ENCODE peak calls at places on chromosomes 3 and 15, in five cellular contexts. O, Q, R, D and T are unnamed samples.

GRCh38 chr3:123870033-123870432 is 14.1 kb downstream of the MYLK start:
- DNase-seq in O (no peak), Q (peak), R (no peak), D (no peak), T (no peak)

GRCh38 chr3:60555704-60556340 is 695.4 kb downstream of the FHIT start:
- DNase-seq in O (no peak), Q (peak), R (no peak), D (no peak), T (no peak)

GRCh38 chr3:22585504-22585903 is 617.6 kb upstream of the UBE2E2 start:
- DNase-seq in O (peak), Q (peak), R (no peak), D (no peak), T (peak)

GRCh38 chr3:77055841-77056341 is 16.0 kb downstream of the ROBO2 start:
- DNase-seq in O (no peak), Q (peak), R (no peak), D (no peak), T (no peak)

GRCh38 chr3:133881492-133881891 is 14.2 kb downstream of the RAB6B start:
- DNase-seq in O (no peak), Q (no peak), R (no peak), D (no peak), T (no peak)

GRCh38 chr3:104885214-104885814 is 481.4 kb upstream of the ALCAM start:
- DNase-seq in O (no peak), Q (no peak), R (no peak), D (no peak), T (no peak)

GRCh38 chr3:190017575-190018288 is 103.0 kb downstream of the P3H2 start:
- DNase-seq in O (peak), Q (peak), R (peak), D (no peak), T (peak)

GRCh38 chr3:51024765-51025681 is 350.3 kb downstream of the DOCK3 start:
- DNase-seq in O (no peak), Q (no peak), R (peak), D (no peak), T (no peak)

GRCh38 chr3:170222647-170223541 is 670 bp downstream of the PRKCI start:
- DNase-seq in O (peak), Q (peak), R (peak), D (peak), T (peak)

GRCh38 chr3:14412831-14413380 is 10.5 kb downstream of the SLC6A6 start:
- DNase-seq in O (no peak), Q (no peak), R (no peak), D (no peak), T (peak)

GRCh38 chr15:32091505-32092380 is 61.4 kb downstream of the CHRNA7 start:
- DNase-seq in O (no peak), Q (no peak), R (no peak), D (no peak), T (no peak)

GRCh38 chr3:50202353-50203112 is 2.5 kb upstream of the SLC38A3 start:
- DNase-seq in O (no peak), Q (no peak), R (no peak), D (no peak), T (no peak)

GRCh38 chr3:4531478-4532025 is 38.4 kb downstream of the ITPR1 start:
- DNase-seq in O (peak), Q (no peak), R (no peak), D (no peak), T (peak)

GRCh38 chr3:81749285-81749684 is 12.2 kb downstream of the GBE1 start:
- DNase-seq in O (peak), Q (no peak), R (no peak), D (no peak), T (peak)

GRCh38 chr3:37891227-37891626 is 29.5 kb downstream of the CTDSPL start:
- DNase-seq in O (no peak), Q (no peak), R (no peak), D (no peak), T (no peak)

GRCh38 chr15:101206173-101206572 is 45.7 kb downstream of the CHSY1 start:
- DNase-seq in O (peak), Q (no peak), R (no peak), D (no peak), T (peak)

GRCh38 chr15:40418126-40418525 is 12.5 kb downstream of the IVD start:
- DNase-seq in O (no peak), Q (no peak), R (no peak), D (no peak), T (no peak)

GRCh38 chr15:81097893-81098280 is 36.2 kb upstream of the CFAP161 start:
- DNase-seq in O (peak), Q (no peak), R (no peak), D (no peak), T (peak)

GRCh38 chr3:99246010-99246654 is 344.6 kb upstream of the DCBLD2 start:
- DNase-seq in O (peak), Q (peak), R (no peak), D (no peak), T (peak)

GRCh38 chr3:194974468-194975135 is 288.9 kb downstream of the FAM43A start:
- DNase-seq in O (no peak), Q (no peak), R (no peak), D (no peak), T (no peak)

GRCh38 chr3:49131576-49131975 is 1.3 kb downstream of the LAMB2 start:
- DNase-seq in O (no peak), Q (no peak), R (no peak), D (no peak), T (no peak)

GRCh38 chr3:49132437-49133225 is at the start of gene LAMB2:
- DNase-seq in O (peak), Q (no peak), R (peak), D (peak), T (peak)

GRCh38 chr3:49134471-49135265 is 1.8 kb upstream of the LAMB2 start:
- DNase-seq in O (no peak), Q (no peak), R (no peak), D (no peak), T (no peak)

GRCh38 chr3:49132073-49132436 is 795 bp downstream of the LAMB2 start:
- DNase-seq in O (no peak), Q (no peak), R (no peak), D (no peak), T (no peak)

GRCh38 chr3:49133226-49133951 is 539 bp upstream of the LAMB2 start:
- DNase-seq in O (peak), Q (peak), R (peak), D (peak), T (peak)
- TF ChIP-seq CTCF in O (no peak), Q (no peak), R (no peak), D (no peak), T (no peak)

DNA sequence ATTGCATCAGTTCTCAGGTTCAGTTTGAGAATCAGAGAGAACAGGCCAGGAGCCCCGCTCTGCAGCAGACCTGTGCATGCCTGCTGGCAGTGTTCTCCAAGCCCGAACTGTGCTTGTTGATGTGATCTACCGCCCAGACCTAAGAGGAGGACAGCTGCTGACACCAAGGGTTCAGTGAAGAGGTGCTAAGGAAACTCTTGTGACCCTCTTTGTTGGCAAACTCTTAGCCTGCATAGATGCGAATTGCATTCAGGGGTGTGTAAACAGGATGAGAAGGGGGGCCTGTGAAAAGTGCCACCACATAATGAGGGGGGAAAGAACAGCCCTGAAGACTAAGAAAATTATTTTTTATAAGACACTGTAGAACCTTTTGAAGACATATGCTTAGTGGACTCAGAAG is 89.9 kb downstream of the PDE8A start:
- DNase-seq in O (no peak), Q (no peak), R (no peak), D (no peak), T (no peak)
- TF ChIP-seq CTCF in O (no peak), Q (no peak), R (no peak), D (no peak), T (no peak)

DNA sequence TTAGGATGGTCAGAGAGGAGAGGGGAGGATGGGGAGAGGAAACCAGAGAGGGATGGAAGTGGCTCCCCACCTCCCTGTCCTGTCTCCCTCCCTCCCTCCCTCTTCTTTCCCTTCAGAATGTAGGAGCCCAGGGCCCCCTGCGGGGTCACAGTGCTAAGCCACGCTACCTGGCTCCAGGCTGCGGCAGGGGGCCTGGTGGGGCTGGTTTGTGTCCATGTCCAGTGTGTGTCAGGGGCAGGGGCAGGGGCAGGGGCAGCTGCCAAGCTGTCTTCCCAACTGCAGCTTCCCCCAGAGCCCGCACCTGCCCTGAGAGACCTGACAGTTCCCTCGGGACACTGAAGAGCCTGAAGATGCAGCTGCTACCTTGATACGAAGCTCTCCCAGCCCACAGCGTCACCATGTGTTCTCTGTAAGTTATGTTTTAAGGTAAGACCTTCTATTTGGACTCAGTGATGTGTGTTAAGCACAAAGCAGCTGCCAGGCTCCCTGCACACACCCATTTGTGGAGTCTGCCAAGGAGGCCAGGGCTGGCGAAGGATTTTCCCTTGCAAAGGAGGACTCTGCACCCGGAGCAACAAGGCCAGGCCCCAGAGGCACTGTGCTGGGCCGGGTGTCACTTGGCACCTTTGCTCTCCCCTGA is 121.8 kb upstream of the SMAD3 start:
- DNase-seq in O (no peak), Q (no peak), R (peak), D (no peak), T (no peak)
- TF ChIP-seq CTCF in O (no peak), Q (no peak), R (no peak), D (no peak), T (no peak)

DNA sequence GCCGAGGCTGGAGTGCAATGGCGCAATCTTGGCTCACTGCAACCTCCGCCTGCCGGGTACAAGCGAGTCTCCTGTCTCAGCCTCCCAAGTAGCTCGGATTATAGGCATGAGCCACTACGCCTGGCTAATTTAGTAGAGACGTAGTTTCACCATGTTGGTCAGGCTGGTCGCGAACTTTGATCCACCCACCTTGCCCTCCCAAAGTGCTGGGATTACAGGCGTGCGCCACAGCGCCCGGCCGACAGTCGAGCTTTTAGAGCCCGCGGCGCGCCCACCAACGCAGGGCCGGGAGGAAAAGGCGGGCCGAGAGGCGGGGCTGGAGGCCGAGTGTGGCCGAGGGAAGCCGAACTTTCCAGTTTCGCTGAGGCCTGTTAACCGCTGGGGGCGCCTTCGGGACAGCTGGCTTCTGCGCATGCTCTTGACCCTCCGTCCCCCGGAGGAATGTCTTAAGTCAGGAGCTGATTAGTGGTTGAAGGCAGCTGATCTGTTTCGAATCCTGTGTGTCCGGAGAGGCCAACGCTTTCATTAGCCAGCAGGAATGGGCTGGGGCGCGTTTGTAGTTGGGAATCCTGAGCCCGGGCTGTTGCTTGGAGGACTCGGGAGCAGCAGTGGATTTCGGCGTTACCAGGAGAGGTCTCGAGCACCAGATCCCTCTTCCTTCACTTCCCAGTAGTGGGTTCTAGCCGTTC is 10.0 kb downstream of the RPLP1 start:
- DNase-seq in O (peak), Q (peak), R (peak), D (peak), T (peak)
- TF ChIP-seq CTCF in O (peak), Q (peak), R (peak), D (peak), T (peak)

GRCh38 chr3:139935866-139936817 is 1.2 kb downstream of the CLSTN2 start:
- DNase-seq in O (no peak), Q (peak), R (peak), D (peak), T (peak)

GRCh38 chr3:139937674-139938279 is 2.8 kb downstream of the CLSTN2 start:
- DNase-seq in O (peak), Q (peak), R (peak), D (peak), T (peak)

GRCh38 chr3:139934557-139935070 is 371 bp upstream of the CLSTN2 start:
- DNase-seq in O (peak), Q (no peak), R (peak), D (peak), T (peak)

GRCh38 chr3:139939681-139940190 is 4.8 kb downstream of the CLSTN2 start:
- DNase-seq in O (no peak), Q (no peak), R (no peak), D (no peak), T (no peak)

GRCh38 chr3:139935071-139935865 is at the start of gene CLSTN2:
- DNase-seq in O (peak), Q (peak), R (peak), D (peak), T (peak)
- TF ChIP-seq CTCF in O (no peak), Q (no peak), R (no peak), D (no peak), T (no peak)

GRCh38 chr3:7739754-7740153 is 761.9 kb upstream of the LMCD1 start:
- DNase-seq in O (no peak), Q (no peak), R (no peak), D (no peak), T (no peak)
- TF ChIP-seq CTCF in O (no peak), Q (no peak), R (no peak), D (no peak), T (no peak)